ENCODE peak calls at places on chromosomes 1 and 21, in four cellular contexts. One of them, this sample, is unnamed.
A peak's percentile ranks its signal among the peaks of the same experiment; 100 is the strongest.

GRCh38 chr1:46086581-46086980 is 45.8 kb downstream of the PIK3R3 start:
- DNase-seq in GM23338: no peak
- DNase-seq in GM12878: no peak
- DNase-seq in HepG2: no peak
- DNase-seq in this sample: no peak

GRCh38 chr1:98914547-98914946 is 90.1 kb downstream of the PLPPR5 start:
- DNase-seq in HepG2: no peak
- DNase-seq in GM23338: no peak
- DNase-seq in GM12878: no peak
- DNase-seq in this sample: no peak

GRCh38 chr21:35204125-35204524 is 155.0 kb upstream of the RUNX1 start:
- DNase-seq in GM12878: no peak
- DNase-seq in GM23338: no peak
- DNase-seq in HepG2: no peak
- DNase-seq in this sample: no peak

GRCh38 chr21:41283211-41283818 is 33.3 kb upstream of the FAM3B start:
- DNase-seq in GM23338: peak; percentile 85
- DNase-seq in GM12878: peak; percentile 61
- DNase-seq in HepG2: peak; percentile 74
- DNase-seq in this sample: peak; percentile 56

GRCh38 chr1:21804536-21804935 is 7.5 kb upstream of the LDLRAD2 start:
- DNase-seq in GM23338: no peak
- DNase-seq in GM12878: no peak
- DNase-seq in HepG2: no peak
- DNase-seq in this sample: no peak

GRCh38 chr1:226098870-226099832 is 36.6 kb downstream of the H3-3A start:
- DNase-seq in HepG2: no peak
- DNase-seq in GM23338: no peak
- DNase-seq in GM12878: no peak
- DNase-seq in this sample: no peak

GRCh38 chr1:245715970-245716369 is 561.2 kb downstream of the KIF26B start:
- DNase-seq in HepG2: peak; percentile 43
- DNase-seq in GM12878: no peak
- DNase-seq in GM23338: no peak
- DNase-seq in this sample: no peak

GRCh38 chr1:48121951-48122350 is 100.6 kb upstream of the SLC5A9 start:
- DNase-seq in HepG2: no peak
- DNase-seq in GM23338: no peak
- DNase-seq in GM12878: no peak
- DNase-seq in this sample: no peak

GRCh38 chr1:65470766-65471165 is 50.3 kb downstream of the LEPR start:
- DNase-seq in HepG2: no peak
- DNase-seq in GM12878: no peak
- DNase-seq in GM23338: no peak
- DNase-seq in this sample: no peak

GRCh38 chr21:34031835-34032370 is 41.5 kb upstream of the MRPS6 start:
- DNase-seq in GM12878: no peak
- DNase-seq in GM23338: no peak
- DNase-seq in HepG2: peak; percentile 23
- DNase-seq in this sample: no peak

GRCh38 chr1:152218762-152219436 is 5.1 kb downstream of the HRNR start:
- DNase-seq in GM12878: no peak
- DNase-seq in HepG2: no peak
- DNase-seq in GM23338: no peak
- DNase-seq in this sample: no peak

GRCh38 chr1:19639999-19640362 is 4.1 kb upstream of the NBL1 start:
- DNase-seq in HepG2: peak; percentile 58
- DNase-seq in GM23338: no peak
- DNase-seq in GM12878: no peak
- DNase-seq in this sample: no peak

GRCh38 chr1:178180405-178180804 is 86.5 kb downstream of the RASAL2 start:
- DNase-seq in GM12878: no peak
- DNase-seq in HepG2: no peak
- DNase-seq in GM23338: no peak
- DNase-seq in this sample: no peak

GRCh38 chr1:32413507-32414185 is 19.4 kb upstream of the BSDC1 start:
- DNase-seq in GM12878: peak; percentile 48
- DNase-seq in GM23338: peak; percentile 94
- DNase-seq in HepG2: peak; percentile 83
- DNase-seq in this sample: peak; percentile 81

GRCh38 chr1:37673920-37674319 is 18.4 kb upstream of the CDCA8 start:
- DNase-seq in GM12878: no peak
- DNase-seq in GM23338: peak; percentile 41
- DNase-seq in HepG2: no peak
- DNase-seq in this sample: peak; percentile 37

GRCh38 chr1:25544243-25544764 is 898 bp downstream of the LDLRAP1 start:
- DNase-seq in GM23338: no peak
- DNase-seq in GM12878: no peak
- DNase-seq in HepG2: no peak
- DNase-seq in this sample: no peak

DNA sequence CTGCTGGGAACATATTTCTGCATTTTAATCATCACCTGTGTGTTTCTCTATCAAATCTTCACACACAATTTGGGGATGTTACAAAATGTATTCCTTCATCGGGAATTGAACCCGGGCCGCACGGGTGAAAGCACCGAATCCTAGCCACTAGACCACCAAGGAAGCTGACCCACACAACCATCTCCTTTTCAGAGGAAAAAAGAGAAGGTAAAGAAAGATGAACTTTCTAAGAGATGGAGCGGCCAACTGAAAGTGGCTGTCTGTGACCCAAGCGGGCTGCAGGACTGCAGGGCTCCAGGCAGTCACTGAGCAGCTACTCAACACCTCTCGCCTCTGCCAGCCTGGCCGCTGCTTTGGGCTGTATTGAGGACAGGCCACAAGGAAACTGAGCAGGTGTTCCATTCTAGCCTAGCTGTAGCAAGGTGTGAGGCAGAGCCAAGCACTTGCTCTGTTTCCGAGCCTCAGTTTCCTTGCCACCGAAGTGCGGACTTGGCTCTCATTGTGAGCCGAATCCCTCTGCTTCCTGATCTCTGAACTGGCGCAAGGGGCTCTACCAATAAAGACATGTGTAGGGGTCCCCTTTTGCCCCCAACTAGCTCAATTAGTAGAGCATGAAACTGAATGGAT is 156.9 kb upstream of the NBPF11 start:
- DNase-seq in GM12878: no peak
- DNase-seq in HepG2: no peak
- DNase-seq in GM23338: peak; percentile 79
- DNase-seq in this sample: peak; percentile 14
- TF ChIP-seq JUNB in GM12878: no peak
- TF ChIP-seq JUNB in HepG2: no peak
- TF ChIP-seq JUNB in GM23338: no peak
- TF ChIP-seq JUNB in this sample: no peak

DNA sequence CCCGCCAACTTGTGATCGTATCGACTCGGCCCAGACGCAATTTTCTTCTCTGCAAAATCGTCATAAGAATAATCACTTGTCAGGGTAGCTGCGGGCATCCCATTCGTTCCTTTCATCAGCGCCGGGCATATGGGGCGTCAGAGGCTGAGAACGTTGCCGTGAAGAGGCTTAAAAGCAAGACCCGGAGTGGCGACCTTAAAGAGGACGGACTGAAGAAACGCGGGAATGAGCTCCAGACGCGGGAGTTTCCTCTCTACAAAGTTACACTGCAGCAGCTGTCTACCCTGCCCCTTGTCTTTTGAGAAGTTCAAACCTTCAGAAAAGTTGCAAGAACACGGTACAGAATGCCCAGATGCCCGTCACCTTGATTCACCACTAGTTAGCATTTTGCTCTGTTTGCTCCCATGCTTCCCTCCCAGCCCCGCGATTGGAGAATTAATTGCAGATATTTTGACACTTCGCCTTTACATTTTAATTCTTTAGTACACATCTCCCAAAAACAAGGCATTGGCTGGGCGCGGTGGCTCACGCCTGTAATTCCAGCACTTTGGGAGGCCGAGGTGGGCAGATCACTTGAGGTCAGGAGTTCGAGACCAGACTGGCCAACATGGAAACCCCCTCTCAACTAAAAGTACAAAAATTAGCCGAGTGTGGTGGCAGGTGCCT is 965 bp downstream of the CENPS start:
- DNase-seq in GM23338: peak; percentile 67
- DNase-seq in HepG2: no peak
- DNase-seq in GM12878: no peak
- DNase-seq in this sample: peak; percentile 32
- H2AFZ ChIP-seq in GM23338: peak overlapping the region; percentile 97
- H2AFZ ChIP-seq in HepG2: peak overlapping the region; percentile 70
- H2AFZ ChIP-seq in GM12878: peak overlapping the region; percentile 98
- H2AFZ ChIP-seq in this sample: peak overlapping the region; percentile 98

DNA sequence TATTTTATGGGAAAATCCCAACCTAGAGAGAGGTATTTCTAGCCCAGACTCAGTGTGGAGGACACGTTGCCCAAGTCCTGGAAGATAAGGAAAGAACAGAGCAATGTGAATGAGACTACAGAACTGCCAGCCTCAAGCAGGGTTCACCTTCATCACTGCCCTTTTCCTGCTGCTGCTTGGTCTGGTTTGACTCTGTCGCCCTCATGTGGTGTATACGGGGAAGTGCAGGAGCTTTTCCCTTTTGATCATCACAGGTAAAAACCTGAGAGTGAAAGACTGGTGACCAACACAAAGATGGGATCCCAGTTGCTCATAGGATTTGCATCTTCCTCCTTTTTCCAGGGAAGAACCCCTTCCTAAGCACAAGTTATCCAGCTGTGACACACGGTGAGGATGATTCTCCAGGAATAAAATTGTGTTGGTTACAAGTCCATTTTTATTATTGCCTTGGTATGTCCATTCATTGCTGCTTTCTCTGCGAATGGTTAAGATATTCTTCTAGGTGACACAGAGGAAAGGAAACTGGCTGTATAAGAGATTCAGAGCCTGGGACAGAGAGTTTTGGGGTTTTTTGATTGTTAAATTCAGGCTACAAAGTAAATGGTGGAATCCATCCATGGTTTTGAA is 89.5 kb upstream of the CD53 start:
- DNase-seq in GM23338: peak; percentile 72
- DNase-seq in HepG2: peak; percentile 47
- DNase-seq in GM12878: no peak
- DNase-seq in this sample: peak; percentile 72
- TF ChIP-seq JUNB in GM23338: no peak
- TF ChIP-seq JUNB in HepG2: no peak
- TF ChIP-seq JUNB in GM12878: no peak
- TF ChIP-seq JUNB in this sample: no peak

GRCh38 chr1:112879834-112880233 is 76.2 kb downstream of the SLC16A1 start:
- DNase-seq in GM12878: no peak
- DNase-seq in GM23338: no peak
- DNase-seq in HepG2: no peak
- DNase-seq in this sample: no peak

GRCh38 chr1:112876315-112876714 is 79.7 kb downstream of the SLC16A1 start:
- DNase-seq in HepG2: no peak
- DNase-seq in GM12878: no peak
- DNase-seq in GM23338: no peak
- DNase-seq in this sample: no peak

GRCh38 chr1:112881742-112882127 is 74.3 kb downstream of the SLC16A1 start:
- DNase-seq in GM23338: no peak
- DNase-seq in HepG2: no peak
- DNase-seq in GM12878: no peak
- DNase-seq in this sample: peak; percentile 39

GRCh38 chr1:112877741-112878140 is 78.3 kb downstream of the SLC16A1 start:
- DNase-seq in HepG2: no peak
- DNase-seq in GM12878: no peak
- DNase-seq in GM23338: no peak
- DNase-seq in this sample: no peak

DNA sequence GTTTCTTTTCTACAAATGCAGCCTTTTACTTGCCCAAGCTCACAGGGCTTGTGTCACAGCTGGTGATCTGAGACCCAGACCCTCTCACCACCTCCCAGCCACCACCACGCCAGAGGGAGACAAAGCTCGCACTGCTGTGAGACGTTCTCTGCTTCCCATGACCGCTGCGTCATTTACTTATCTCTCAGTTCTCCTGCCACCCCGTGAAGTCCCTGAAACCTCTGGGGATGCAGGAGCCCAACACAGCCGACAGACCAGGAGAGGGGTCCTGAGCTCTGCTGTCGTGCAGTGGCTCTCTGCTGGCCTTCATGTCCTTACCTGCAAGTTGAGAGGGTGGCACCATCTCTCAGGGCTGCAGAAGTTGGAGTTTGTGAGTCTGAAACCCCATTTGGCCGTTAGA is 77.7 kb downstream of the SLC16A1 start:
- DNase-seq in GM12878: no peak
- DNase-seq in HepG2: no peak
- DNase-seq in GM23338: no peak
- DNase-seq in this sample: peak; percentile 85
- H2AFZ ChIP-seq in GM12878: no peak overlapping the region
- H2AFZ ChIP-seq in HepG2: no peak overlapping the region
- H2AFZ ChIP-seq in GM23338: no peak overlapping the region
- H2AFZ ChIP-seq in this sample: peak overlapping the region; percentile 82